ENCODE peak calls at places on chromosomes 4 and X, in four cellular contexts. One of them, this sample, is unnamed.

GRCh38 chr4:1360423-1361283 is 13.6 kb downstream of the UVSSA start:
- DNase-seq in tibial nerve: peak; percentile 32
- DNase-seq in Peyer's patch: no peak
- DNase-seq in K562: no peak
- DNase-seq in this sample: no peak

GRCh38 chr4:55524844-55525571 is 21.7 kb downstream of the CLOCK start:
- DNase-seq in Peyer's patch: no peak
- DNase-seq in K562: no peak
- DNase-seq in tibial nerve: no peak
- DNase-seq in this sample: no peak

GRCh38 chr4:189124791-189125190 is 815.9 kb upstream of the FRG1 start:
- DNase-seq in tibial nerve: no peak
- DNase-seq in Peyer's patch: no peak
- DNase-seq in K562: no peak
- DNase-seq in this sample: no peak

GRCh38 chr4:5045099-5045498 is 6.2 kb upstream of the STK32B start:
- DNase-seq in tibial nerve: peak; percentile 30
- DNase-seq in Peyer's patch: no peak
- DNase-seq in K562: peak; percentile 20
- DNase-seq in this sample: no peak

GRCh38 chr4:62548108-62548524 is 1348.0 kb downstream of the ADGRL3 start:
- DNase-seq in Peyer's patch: peak; percentile 78
- DNase-seq in K562: no peak
- DNase-seq in tibial nerve: no peak
- DNase-seq in this sample: no peak

GRCh38 chrX:39260965-39261364 is 459.7 kb downstream of the MID1IP1 start:
- DNase-seq in tibial nerve: no peak
- DNase-seq in K562: no peak
- DNase-seq in Peyer's patch: no peak
- DNase-seq in this sample: no peak

GRCh38 chr4:147361726-147362125 is 119.2 kb upstream of the EDNRA start:
- DNase-seq in Peyer's patch: peak; percentile 85
- DNase-seq in K562: no peak
- DNase-seq in tibial nerve: peak; percentile 25
- DNase-seq in this sample: no peak

GRCh38 chr4:187019896-187020295 is 296.2 kb upstream of the FAT1 start:
- DNase-seq in Peyer's patch: no peak
- DNase-seq in tibial nerve: no peak
- DNase-seq in K562: no peak
- DNase-seq in this sample: no peak

GRCh38 chrX:9352683-9353430 is 112.0 kb upstream of the TBL1X start:
- DNase-seq in Peyer's patch: peak; percentile 73
- DNase-seq in tibial nerve: peak; percentile 23
- DNase-seq in K562: peak; percentile 91
- DNase-seq in this sample: no peak

GRCh38 chr4:127778102-127778501 is 4.0 kb upstream of the HSPA4L start:
- DNase-seq in K562: peak; percentile 54
- DNase-seq in Peyer's patch: no peak
- DNase-seq in tibial nerve: no peak
- DNase-seq in this sample: no peak

GRCh38 chr4:2281575-2282343 is 19.9 kb upstream of the MXD4 start:
- DNase-seq in tibial nerve: no peak
- DNase-seq in Peyer's patch: peak; percentile 93
- DNase-seq in K562: no peak
- DNase-seq in this sample: no peak

GRCh38 chr4:785332-786073 is 40.4 kb downstream of the CPLX1 start:
- DNase-seq in tibial nerve: no peak
- DNase-seq in Peyer's patch: peak; percentile 46
- DNase-seq in K562: no peak
- DNase-seq in this sample: no peak

GRCh38 chr4:85005865-85006377 is 39.4 kb upstream of the WDFY3 start:
- DNase-seq in K562: no peak
- DNase-seq in tibial nerve: no peak
- DNase-seq in Peyer's patch: no peak
- DNase-seq in this sample: no peak

GRCh38 chr4:112550728-112551127 is 34.7 kb upstream of the NEUROG2 start:
- DNase-seq in Peyer's patch: no peak
- DNase-seq in K562: no peak
- DNase-seq in tibial nerve: no peak
- DNase-seq in this sample: no peak

GRCh38 chr4:110533590-110533910 is 57.6 kb downstream of the ENPEP start:
- DNase-seq in Peyer's patch: no peak
- DNase-seq in tibial nerve: no peak
- DNase-seq in K562: no peak
- DNase-seq in this sample: no peak

GRCh38 chr4:148330161-148330560 is 112.1 kb downstream of the NR3C2 start:
- DNase-seq in Peyer's patch: no peak
- DNase-seq in tibial nerve: peak; percentile 8
- DNase-seq in K562: no peak
- DNase-seq in this sample: no peak

GRCh38 chr4:1010522-1011021 is 854 bp upstream of the FGFRL1 start:
- DNase-seq in Peyer's patch: peak; percentile 89
- DNase-seq in K562: peak; percentile 63
- DNase-seq in tibial nerve: peak; percentile 67
- DNase-seq in this sample: no peak

GRCh38 chr4:31548823-31549222 is 828.7 kb downstream of the PCDH7 start:
- DNase-seq in K562: no peak
- DNase-seq in tibial nerve: no peak
- DNase-seq in Peyer's patch: no peak
- DNase-seq in this sample: no peak

GRCh38 chr4:143184217-143184502 is 557 bp upstream of the USP38 start:
- DNase-seq in tibial nerve: no peak
- DNase-seq in K562: no peak
- DNase-seq in Peyer's patch: no peak
- DNase-seq in this sample: no peak

GRCh38 chr4:82125863-82126297 is 247.9 kb downstream of the HNRNPD start:
- DNase-seq in K562: peak; percentile 14
- DNase-seq in tibial nerve: no peak
- DNase-seq in Peyer's patch: no peak
- DNase-seq in this sample: no peak

GRCh38 chr4:173722075-173722474 is 192.0 kb upstream of the HAND2 start:
- DNase-seq in tibial nerve: no peak
- DNase-seq in Peyer's patch: no peak
- DNase-seq in K562: no peak
- DNase-seq in this sample: no peak

GRCh38 chrX:40749874-40750273 is 14.5 kb upstream of the MED14 start:
- DNase-seq in tibial nerve: no peak
- DNase-seq in K562: no peak
- DNase-seq in Peyer's patch: no peak
- DNase-seq in this sample: no peak

GRCh38 chr4:788636-789297 is 37.2 kb downstream of the CPLX1 start:
- DNase-seq in K562: no peak
- DNase-seq in Peyer's patch: no peak
- DNase-seq in tibial nerve: no peak
- DNase-seq in this sample: peak; percentile 81

GRCh38 chr4:38782452-38783108 is at the start of gene TLR10:
- DNase-seq in K562: peak; percentile 60
- DNase-seq in Peyer's patch: peak; percentile 83
- DNase-seq in tibial nerve: peak; percentile 77
- DNase-seq in this sample: no peak

GRCh38 chr4:73181231-73181630 is 77.4 kb downstream of the ANKRD17 start:
- DNase-seq in tibial nerve: no peak
- DNase-seq in Peyer's patch: no peak
- DNase-seq in K562: no peak
- DNase-seq in this sample: no peak

GRCh38 chr4:108370291-108370690 is 201.6 kb upstream of the LEF1 start:
- DNase-seq in tibial nerve: no peak
- DNase-seq in Peyer's patch: no peak
- DNase-seq in K562: no peak
- DNase-seq in this sample: no peak

GRCh38 chrX:13469963-13470679 is 99.3 kb upstream of the EGFL6 start:
- DNase-seq in tibial nerve: no peak
- DNase-seq in Peyer's patch: no peak
- DNase-seq in K562: no peak
- DNase-seq in this sample: no peak

GRCh38 chrX:2875798-2876399 is 47.2 kb downstream of the GYG2 start:
- DNase-seq in Peyer's patch: no peak
- DNase-seq in K562: no peak
- DNase-seq in tibial nerve: no peak
- DNase-seq in this sample: no peak

GRCh38 chr4:149534779-149535178 is 280.9 kb downstream of the IQCM start:
- DNase-seq in Peyer's patch: no peak
- DNase-seq in K562: no peak
- DNase-seq in tibial nerve: no peak
- DNase-seq in this sample: no peak

GRCh38 chr4:111208970-111209369 is 586.1 kb upstream of the PITX2 start:
- DNase-seq in Peyer's patch: no peak
- DNase-seq in K562: no peak
- DNase-seq in tibial nerve: no peak
- DNase-seq in this sample: no peak

GRCh38 chr4:80321776-80322175 is 13.8 kb upstream of the CFAP299 start:
- DNase-seq in Peyer's patch: no peak
- DNase-seq in K562: no peak
- DNase-seq in tibial nerve: no peak
- DNase-seq in this sample: no peak

GRCh38 chrX:22399793-22400192 is 127.1 kb downstream of the CBLL2 start:
- DNase-seq in tibial nerve: no peak
- DNase-seq in Peyer's patch: no peak
- DNase-seq in K562: no peak
- DNase-seq in this sample: no peak

GRCh38 chrX:74179071-74179470 is 124.9 kb upstream of the ZCCHC13 start:
- DNase-seq in tibial nerve: no peak
- DNase-seq in Peyer's patch: no peak
- DNase-seq in K562: no peak
- DNase-seq in this sample: no peak

GRCh38 chrX:8868070-8868795 is 67.0 kb upstream of the FAM9A start:
- DNase-seq in K562: no peak
- DNase-seq in Peyer's patch: no peak
- DNase-seq in tibial nerve: no peak
- DNase-seq in this sample: no peak

GRCh38 chrX:44456685-44457084 is 86.0 kb downstream of the FUNDC1 start:
- DNase-seq in K562: no peak
- DNase-seq in tibial nerve: no peak
- DNase-seq in Peyer's patch: no peak
- DNase-seq in this sample: no peak

GRCh38 chr4:10267066-10267465 is 150.5 kb upstream of the WDR1 start:
- DNase-seq in Peyer's patch: no peak
- DNase-seq in tibial nerve: no peak
- DNase-seq in K562: no peak
- DNase-seq in this sample: no peak

GRCh38 chr4:18214656-18215055 is 193.1 kb upstream of the LCORL start:
- DNase-seq in Peyer's patch: no peak
- DNase-seq in tibial nerve: no peak
- DNase-seq in K562: no peak
- DNase-seq in this sample: no peak
- H3K27ac ChIP-seq in Peyer's patch: no peak overlapping the region
- H3K27ac ChIP-seq in tibial nerve: no peak overlapping the region
- H3K27ac ChIP-seq in K562: no peak overlapping the region
- H3K27ac ChIP-seq in this sample: no peak overlapping the region

GRCh38 chr4:24372341-24372740 is 212.0 kb downstream of the DHX15 start:
- DNase-seq in Peyer's patch: no peak
- DNase-seq in K562: no peak
- DNase-seq in tibial nerve: no peak
- DNase-seq in this sample: no peak

GRCh38 chr4:24369630-24370029 is 214.7 kb downstream of the DHX15 start:
- DNase-seq in Peyer's patch: no peak
- DNase-seq in tibial nerve: no peak
- DNase-seq in K562: no peak
- DNase-seq in this sample: no peak

GRCh38 chr4:24368801-24369200 is 215.6 kb downstream of the DHX15 start:
- DNase-seq in K562: no peak
- DNase-seq in tibial nerve: no peak
- DNase-seq in Peyer's patch: no peak
- DNase-seq in this sample: no peak

GRCh38 chr4:24372915-24373314 is 211.4 kb downstream of the DHX15 start:
- DNase-seq in K562: no peak
- DNase-seq in Peyer's patch: no peak
- DNase-seq in tibial nerve: no peak
- DNase-seq in this sample: no peak

GRCh38 chr4:24370421-24370820 is 213.9 kb downstream of the DHX15 start:
- DNase-seq in K562: no peak
- DNase-seq in tibial nerve: no peak
- DNase-seq in Peyer's patch: no peak
- DNase-seq in this sample: no peak
- TF ChIP-seq POLR2A in K562: no peak
- TF ChIP-seq POLR2A in tibial nerve: no peak
- TF ChIP-seq POLR2A in Peyer's patch: no peak
- TF ChIP-seq POLR2A in this sample: no peak

GRCh38 chr4:169202143-169202699 is 68.5 kb downstream of the SH3RF1 start:
- DNase-seq in tibial nerve: no peak
- DNase-seq in Peyer's patch: no peak
- DNase-seq in K562: no peak
- DNase-seq in this sample: no peak
- H3K27ac ChIP-seq in tibial nerve: peak overlapping the region; percentile 56
- H3K27ac ChIP-seq in Peyer's patch: no peak overlapping the region
- H3K27ac ChIP-seq in K562: no peak overlapping the region
- H3K27ac ChIP-seq in this sample: peak overlapping the region; percentile 56

GRCh38 chr4:118279920-118280432 is 72.8 kb downstream of the PRSS12 start:
- DNase-seq in K562: peak; percentile 7
- DNase-seq in tibial nerve: no peak
- DNase-seq in Peyer's patch: no peak
- DNase-seq in this sample: no peak
- TF ChIP-seq POLR2A in K562: no peak
- TF ChIP-seq POLR2A in tibial nerve: no peak
- TF ChIP-seq POLR2A in Peyer's patch: no peak
- TF ChIP-seq POLR2A in this sample: no peak

This sample was measured in breast epithelium.